ENCODE peak calls at places on chromosomes 12 and 14, in five cellular contexts. I is HepG2, C is A549, B is gastrocnemius medialis, X is ovary. Q is an unnamed sample.

GRCh38 chr12:28172434-28173030 is 17.7 kb upstream of the CCDC91 start:
- DNase-seq in C (peak), X (no peak), I (peak), B (no peak), Q (peak)

GRCh38 chr12:118302053-118302452 is 70.7 kb downstream of the TAOK3 start:
- DNase-seq in B (no peak), C (no peak), I (no peak), X (no peak), Q (no peak)

GRCh38 chr12:48486679-48487078 is 4.4 kb downstream of the C12orf54 start:
- DNase-seq in I (no peak), X (no peak), C (no peak), B (no peak), Q (no peak)

GRCh38 chr14:89399594-89400068 is 17.4 kb downstream of the FOXN3 start:
- DNase-seq in X (no peak), C (peak), I (peak), B (no peak), Q (peak)

GRCh38 chr12:2690348-2691000 is 104.3 kb upstream of the FKBP4 start:
- DNase-seq in I (no peak), X (no peak), B (no peak), C (no peak), Q (no peak)

GRCh38 chr14:55593698-55594097 is 13.7 kb downstream of the KTN1 start:
- DNase-seq in C (peak), B (no peak), I (peak), X (no peak), Q (no peak)

GRCh38 chr14:40269436-40269835 is 837.2 kb upstream of the FBXO33 start:
- DNase-seq in I (no peak), X (no peak), C (no peak), B (no peak), Q (no peak)

GRCh38 chr14:99420711-99421110 is 59.9 kb downstream of the SETD3 start:
- DNase-seq in X (no peak), B (no peak), I (no peak), C (no peak), Q (no peak)

GRCh38 chr14:79728331-79728730 is 483.0 kb downstream of the DIO2 start:
- DNase-seq in C (no peak), I (no peak), B (no peak), X (no peak), Q (no peak)

GRCh38 chr14:102583726-102584125 is 8.7 kb upstream of the RCOR1 start:
- DNase-seq in C (no peak), I (no peak), B (no peak), X (no peak), Q (no peak)

GRCh38 chr14:100684961-100685360 is 41.7 kb upstream of the DLK1 start:
- DNase-seq in B (no peak), I (no peak), X (no peak), C (no peak), Q (no peak)

GRCh38 chr12:124523071-124523470 is 44.3 kb downstream of the NCOR2 start:
- DNase-seq in C (no peak), B (no peak), X (no peak), I (no peak), Q (no peak)

GRCh38 chr12:81332054-81332453 is 254.2 kb downstream of the ACSS3 start:
- DNase-seq in I (no peak), X (no peak), C (no peak), B (no peak), Q (no peak)

GRCh38 chr14:24911324-24912095 is 138.4 kb downstream of the STXBP6 start:
- DNase-seq in B (peak), X (no peak), C (peak), I (no peak), Q (no peak)

GRCh38 chr12:117699575-117699974 is 269.2 kb downstream of the KSR2 start:
- DNase-seq in B (no peak), I (no peak), X (no peak), C (no peak), Q (no peak)

GRCh38 chr12:51687142-51687935 is 96.3 kb downstream of the SCN8A start:
- DNase-seq in C (no peak), I (no peak), B (no peak), X (no peak), Q (no peak)

GRCh38 chr14:59107819-59108218 is 80.6 kb upstream of the DAAM1 start:
- DNase-seq in I (no peak), X (no peak), C (no peak), B (peak), Q (no peak)

GRCh38 chr14:28661171-28661772 is 105.3 kb upstream of the FOXG1 start:
- DNase-seq in C (peak), X (no peak), B (no peak), I (peak), Q (no peak)

GRCh38 chr12:108568653-108569154 is 6.3 kb downstream of the ISCU start:
- DNase-seq in B (no peak), I (no peak), C (no peak), X (no peak), Q (no peak)

GRCh38 chr12:88951177-88951576 is 370.9 kb upstream of the KITLG start:
- DNase-seq in C (no peak), I (no peak), X (no peak), B (no peak), Q (no peak)

GRCh38 chr12:114403044-114403689 is 2.8 kb downstream of the TBX5 start:
- DNase-seq in C (no peak), B (no peak), I (no peak), X (no peak), Q (no peak)

GRCh38 chr14:103007555-103007954 is 49.8 kb downstream of the CDC42BPB start:
- DNase-seq in X (no peak), C (no peak), B (no peak), I (no peak), Q (no peak)

GRCh38 chr12:68806488-68807237 is 1.3 kb upstream of the MDM2 start:
- DNase-seq in X (no peak), B (no peak), I (no peak), C (no peak), Q (no peak)

GRCh38 chr12:104060791-104061190 is 3.5 kb upstream of the HCFC2 start:
- DNase-seq in B (no peak), C (no peak), I (no peak), X (no peak), Q (no peak)

GRCh38 chr12:14774944-14775651 is 28.2 kb downstream of the WBP11 start:
- DNase-seq in B (peak), I (no peak), C (peak), X (no peak), Q (no peak)

GRCh38 chr14:50658203-50658602 is 9.9 kb downstream of the SAV1 start:
- DNase-seq in X (no peak), C (no peak), I (no peak), B (no peak), Q (no peak)

GRCh38 chr14:100755649-100756048 is 29.0 kb downstream of the DLK1 start:
- DNase-seq in C (no peak), X (no peak), I (no peak), B (no peak), Q (no peak)

GRCh38 chr14:19851365-19851764 is 23.6 kb upstream of the OR4K2 start:
- DNase-seq in B (no peak), I (no peak), C (no peak), X (no peak), Q (no peak)

GRCh38 chr12:123131291-123131831 is 19.5 kb downstream of the PITPNM2 start:
- DNase-seq in I (no peak), C (no peak), X (no peak), B (no peak), Q (no peak)

GRCh38 chr14:50007123-50007903 is 109.1 kb downstream of the VCPKMT start:
- DNase-seq in C (peak), B (no peak), X (no peak), I (no peak), Q (no peak)

GRCh38 chr14:80977103-80977728 is 21.8 kb downstream of the TSHR start:
- DNase-seq in I (no peak), B (no peak), C (no peak), X (no peak), Q (no peak)

GRCh38 chr14:92902191-92902590 is 20.8 kb upstream of the CHGA start:
- DNase-seq in B (no peak), X (no peak), I (no peak), C (no peak), Q (no peak)

GRCh38 chr12:38880288-38880687 is 25.1 kb downstream of the CPNE8 start:
- DNase-seq in X (no peak), B (no peak), I (no peak), C (no peak), Q (no peak)

GRCh38 chr14:54621686-54622085 is 54.8 kb downstream of the SAMD4A start:
- DNase-seq in X (no peak), C (no peak), B (no peak), I (no peak), Q (no peak)

GRCh38 chr14:92601131-92601710 is 87.6 kb downstream of the RIN3 start:
- DNase-seq in X (no peak), C (no peak), I (no peak), B (no peak), Q (no peak)

GRCh38 chr12:4864575-4864974 is 45.1 kb upstream of the KCNA1 start:
- DNase-seq in C (no peak), B (no peak), I (no peak), X (no peak), Q (no peak)

GRCh38 chr12:25438638-25439037 is 114.4 kb downstream of the LMNTD1 start:
- DNase-seq in C (no peak), X (no peak), B (no peak), I (no peak), Q (no peak)

GRCh38 chr12:12872139-12872933 is 19.0 kb upstream of the GPRC5A start:
- DNase-seq in I (peak), C (peak), B (no peak), X (no peak), Q (no peak)

GRCh38 chr14:102516531-102517411 is 7.2 kb upstream of the ANKRD9 start:
- DNase-seq in I (peak), B (no peak), X (peak), C (peak), Q (no peak)

GRCh38 chr14:50001999-50002925 is 109.4 kb downstream of the ARF6 start:
- DNase-seq in C (no peak), I (no peak), B (no peak), X (no peak), Q (no peak)

GRCh38 chr12:66195242-66195641 is 6.2 kb downstream of the IRAK3 start:
- DNase-seq in C (no peak), I (no peak), X (no peak), B (no peak), Q (no peak)
- H3K27ac ChIP-seq in C (no peak), I (no peak), X (no peak), B (no peak), Q (no peak)

GRCh38 chr14:61925043-61925442 is 162.8 kb downstream of the SNAPC1 start:
- DNase-seq in C (peak), B (no peak), X (no peak), I (peak), Q (no peak)
- TF ChIP-seq CTCF in C (peak), B (no peak), X (no peak), I (peak), Q (peak)

GRCh38 chr14:104903990-104904389 is 20.7 kb upstream of the PLD4 start:
- DNase-seq in B (no peak), X (no peak), I (no peak), C (no peak), Q (no peak)
- H3K4me3 ChIP-seq in B (no peak), X (no peak), I (no peak), C (no peak), Q (no peak)

GRCh38 chr14:104696671-104697316 is 7.4 kb downstream of the INF2 start:
- DNase-seq in B (no peak), X (no peak), C (no peak), I (no peak), Q (no peak)

GRCh38 chr14:104694475-104694950 is 5.1 kb downstream of the INF2 start:
- DNase-seq in B (no peak), I (no peak), X (no peak), C (no peak), Q (no peak)

GRCh38 chr14:104695660-104696000 is 6.2 kb downstream of the INF2 start:
- DNase-seq in B (no peak), C (no peak), I (no peak), X (no peak), Q (no peak)

GRCh38 chr14:104693482-104694431 is 4.3 kb downstream of the INF2 start:
- DNase-seq in B (no peak), X (no peak), I (no peak), C (no peak), Q (no peak)

GRCh38 chr14:104694991-104695659 is 5.7 kb downstream of the INF2 start:
- DNase-seq in X (no peak), B (no peak), I (no peak), C (no peak), Q (no peak)
- H3K27ac ChIP-seq in X (no peak), B (peak), I (no peak), C (peak), Q (no peak)

DNA sequence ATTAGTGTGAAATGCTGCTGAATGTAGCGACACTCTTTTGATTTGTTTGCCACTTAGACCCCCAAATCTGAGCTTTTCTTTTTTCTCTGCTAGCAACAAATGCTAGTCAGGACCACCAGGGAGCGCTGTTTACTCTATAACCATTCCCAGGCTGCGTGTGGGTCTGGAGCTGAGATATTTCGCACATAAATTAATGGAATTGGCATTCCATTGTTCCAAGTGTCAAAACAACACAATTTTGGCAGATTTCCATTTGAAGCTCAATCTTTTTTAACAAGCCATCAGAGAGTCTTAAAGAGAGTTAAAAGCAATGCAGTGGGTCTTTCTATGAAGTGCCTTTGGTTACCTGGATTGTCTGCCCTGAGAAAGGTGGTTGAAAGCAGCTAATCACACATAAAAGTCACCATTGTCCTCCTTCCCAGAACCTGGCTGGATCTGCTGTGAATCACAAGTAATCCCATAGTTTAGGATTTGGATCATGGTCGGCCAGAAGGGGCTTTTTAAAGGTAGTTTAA is 7.4 kb upstream of the TMEM132C start:
- DNase-seq in I (peak), C (peak), X (peak), B (no peak), Q (no peak)
- TF ChIP-seq CTCF in I (peak), C (peak), X (peak), B (no peak), Q (no peak)

GRCh38 chr12:6829532-6830220 is 1.5 kb downstream of the P3H3 start:
- DNase-seq in C (peak), B (no peak), X (peak), I (peak), Q (no peak)
- H3K4me3 ChIP-seq in C (peak), B (peak), X (peak), I (peak), Q (peak)

DNA sequence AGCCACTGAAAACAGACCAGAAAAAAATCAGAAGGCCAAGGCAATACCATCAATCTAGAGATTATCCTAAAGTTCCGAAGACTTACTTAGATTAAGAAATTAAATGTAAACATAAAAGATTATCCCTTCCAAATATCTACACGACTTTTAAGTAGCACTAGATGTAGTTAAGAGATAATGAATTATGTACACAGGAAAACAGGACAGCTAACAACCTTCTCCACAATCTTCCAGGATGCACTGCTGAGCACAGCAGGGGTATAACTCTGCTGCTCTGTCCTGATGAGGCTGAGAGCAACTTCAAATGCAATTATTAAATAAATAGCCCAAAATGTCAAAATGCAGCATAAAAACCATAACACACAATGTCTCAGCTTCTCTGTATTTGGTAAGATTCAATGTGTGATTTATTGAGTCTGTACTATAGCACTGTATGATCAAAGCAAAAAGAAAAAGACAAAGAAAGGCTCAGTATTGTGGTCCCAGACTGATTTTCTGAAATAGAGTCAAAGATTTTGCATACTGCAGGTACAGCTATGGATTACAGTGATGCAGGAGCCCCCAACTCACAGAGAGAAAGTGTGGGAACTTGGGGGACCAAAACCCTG is 56.9 kb downstream of the TMTC1 start:
- DNase-seq in B (no peak), I (no peak), C (no peak), X (no peak), Q (no peak)
- H3K27ac ChIP-seq in B (peak), I (no peak), C (no peak), X (no peak), Q (no peak)

GRCh38 chr14:76954791-76955190 is 73.7 kb downstream of the IRF2BPL start:
- DNase-seq in B (no peak), X (no peak), I (no peak), C (no peak), Q (no peak)

GRCh38 chr14:76956253-76957090 is 72.0 kb downstream of the IRF2BPL start:
- DNase-seq in C (peak), I (peak), X (peak), B (peak), Q (peak)

GRCh38 chr14:76954371-76954770 is 74.1 kb downstream of the IRF2BPL start:
- DNase-seq in B (no peak), I (no peak), C (no peak), X (no peak), Q (no peak)

GRCh38 chr14:76957224-76957881 is 71.2 kb downstream of the IRF2BPL start:
- DNase-seq in X (no peak), B (no peak), I (no peak), C (no peak), Q (no peak)

GRCh38 chr14:76955575-76956252 is 72.8 kb downstream of the IRF2BPL start:
- DNase-seq in I (peak), B (peak), X (no peak), C (peak), Q (no peak)
- TF ChIP-seq CTCF in I (no peak), B (no peak), X (no peak), C (no peak), Q (no peak)

GRCh38 chr12:10211101-10211974 is 1.3 kb upstream of the GABARAPL1 start:
- DNase-seq in X (peak), I (no peak), C (no peak), B (no peak), Q (no peak)
- H3K4me3 ChIP-seq in X (no peak), I (no peak), C (peak), B (no peak), Q (no peak)

DNA sequence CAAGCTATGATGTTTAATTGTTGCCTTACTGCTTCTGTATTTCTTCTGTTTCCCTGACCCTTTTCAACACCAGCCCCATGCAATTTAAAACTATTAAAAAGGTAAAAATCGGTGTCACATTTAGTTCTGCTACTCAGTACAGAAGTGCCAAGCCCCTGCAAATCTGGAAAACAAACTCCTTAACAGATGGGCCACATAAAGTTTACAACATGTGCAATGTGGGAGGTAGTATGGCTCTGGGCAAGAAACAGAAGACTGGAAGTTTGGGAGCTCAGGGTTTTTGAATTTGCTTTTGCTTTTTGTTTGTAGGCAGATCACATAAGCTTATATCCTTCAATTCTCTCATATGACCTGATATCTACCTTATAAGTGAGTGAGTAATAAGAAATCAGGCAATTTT is 404.0 kb upstream of the ATP2B1 start:
- DNase-seq in X (no peak), I (no peak), C (no peak), B (no peak), Q (no peak)
- H3K27ac ChIP-seq in X (no peak), I (no peak), C (no peak), B (no peak), Q (no peak)